ENCODE peak calls at places on chromosome 11, in seven cellular contexts. One of them, this sample, is unnamed.

GRCh38 chr11:75578977-75579376 is 16.9 kb downstream of the SERPINH1 start:
- DNase-seq in K562: no peak
- DNase-seq in H1: no peak
- DNase-seq in SK-N-SH: no peak
- DNase-seq in HepG2: no peak
- DNase-seq in HCT116: no peak
- DNase-seq in GM12878: no peak
- DNase-seq in this sample: no peak

GRCh38 chr11:112380464-112380863 is 119.8 kb upstream of the PLET1 start:
- DNase-seq in K562: no peak
- DNase-seq in H1: no peak
- DNase-seq in SK-N-SH: no peak
- DNase-seq in HepG2: no peak
- DNase-seq in HCT116: no peak
- DNase-seq in GM12878: no peak
- DNase-seq in this sample: no peak

GRCh38 chr11:9525116-9525515 is 48.4 kb upstream of the WEE1 start:
- DNase-seq in K562: no peak
- DNase-seq in H1: no peak
- DNase-seq in SK-N-SH: no peak
- DNase-seq in HepG2: no peak
- DNase-seq in HCT116: no peak
- DNase-seq in GM12878: no peak
- DNase-seq in this sample: no peak

GRCh38 chr11:20647976-20648565 is 21.3 kb upstream of the NELL1 start:
- DNase-seq in K562: peak; percentile 64
- DNase-seq in H1: peak; percentile 79
- DNase-seq in SK-N-SH: peak; percentile 74
- DNase-seq in HepG2: peak; percentile 50
- DNase-seq in HCT116: peak; percentile 37
- DNase-seq in GM12878: peak; percentile 12
- DNase-seq in this sample: peak; percentile 81

GRCh38 chr11:79253280-79253679 is 187.6 kb downstream of the TENM4 start:
- DNase-seq in K562: no peak
- DNase-seq in H1: no peak
- DNase-seq in SK-N-SH: no peak
- DNase-seq in HepG2: no peak
- DNase-seq in HCT116: no peak
- DNase-seq in GM12878: no peak
- DNase-seq in this sample: no peak

GRCh38 chr11:19625438-19625837 is 87.2 kb upstream of the NAV2 start:
- DNase-seq in K562: no peak
- DNase-seq in H1: no peak
- DNase-seq in SK-N-SH: no peak
- DNase-seq in HepG2: no peak
- DNase-seq in HCT116: no peak
- DNase-seq in GM12878: no peak
- DNase-seq in this sample: no peak

GRCh38 chr11:116691779-116692178 is 81.0 kb downstream of the BUD13 start:
- DNase-seq in K562: peak; percentile 86
- DNase-seq in H1: peak; percentile 95
- DNase-seq in SK-N-SH: peak; percentile 91
- DNase-seq in HepG2: peak; percentile 31
- DNase-seq in HCT116: peak; percentile 6
- DNase-seq in GM12878: no peak
- DNase-seq in this sample: peak; percentile 56

GRCh38 chr11:5631426-5631825 is 6.6 kb downstream of the TRIM34 start:
- DNase-seq in K562: no peak
- DNase-seq in H1: no peak
- DNase-seq in SK-N-SH: no peak
- DNase-seq in HepG2: no peak
- DNase-seq in HCT116: no peak
- DNase-seq in GM12878: no peak
- DNase-seq in this sample: no peak

GRCh38 chr11:688681-689080 is 6.3 kb downstream of the DEAF1 start:
- DNase-seq in K562: no peak
- DNase-seq in H1: no peak
- DNase-seq in SK-N-SH: no peak
- DNase-seq in HepG2: no peak
- DNase-seq in HCT116: no peak
- DNase-seq in GM12878: no peak
- DNase-seq in this sample: no peak

GRCh38 chr11:132658696-132659095 is 873.6 kb downstream of the OPCML start:
- DNase-seq in K562: no peak
- DNase-seq in H1: no peak
- DNase-seq in SK-N-SH: no peak
- DNase-seq in HepG2: no peak
- DNase-seq in HCT116: no peak
- DNase-seq in GM12878: no peak
- DNase-seq in this sample: no peak

GRCh38 chr11:67114275-67114896 is 4.7 kb upstream of the KDM2A start:
- DNase-seq in K562: no peak
- DNase-seq in H1: no peak
- DNase-seq in SK-N-SH: no peak
- DNase-seq in HepG2: no peak
- DNase-seq in HCT116: no peak
- DNase-seq in GM12878: no peak
- DNase-seq in this sample: no peak

GRCh38 chr11:32435511-32435946 is at the start of gene WT1:
- DNase-seq in K562: peak; percentile 85
- DNase-seq in H1: peak; percentile 84
- DNase-seq in SK-N-SH: peak; percentile 31
- DNase-seq in HepG2: no peak
- DNase-seq in HCT116: no peak
- DNase-seq in GM12878: no peak
- DNase-seq in this sample: no peak
- TF ChIP-seq JUND in K562: no peak
- TF ChIP-seq JUND in H1: no peak
- TF ChIP-seq JUND in SK-N-SH: no peak
- TF ChIP-seq JUND in HepG2: no peak
- TF ChIP-seq JUND in HCT116: no peak
- TF ChIP-seq JUND in GM12878: no peak
- TF ChIP-seq JUND in this sample: no peak

GRCh38 chr11:7592706-7593105 is 78.9 kb downstream of the PPFIBP2 start:
- DNase-seq in K562: no peak
- DNase-seq in H1: no peak
- DNase-seq in SK-N-SH: no peak
- DNase-seq in HepG2: no peak
- DNase-seq in HCT116: no peak
- DNase-seq in GM12878: no peak
- DNase-seq in this sample: no peak
- TF ChIP-seq JUND in K562: no peak
- TF ChIP-seq JUND in H1: no peak
- TF ChIP-seq JUND in SK-N-SH: no peak
- TF ChIP-seq JUND in HepG2: no peak
- TF ChIP-seq JUND in HCT116: no peak
- TF ChIP-seq JUND in GM12878: no peak
- TF ChIP-seq JUND in this sample: no peak

GRCh38 chr11:34269031-34269430 is 88.8 kb downstream of the ABTB2 start:
- DNase-seq in K562: no peak
- DNase-seq in H1: no peak
- DNase-seq in SK-N-SH: no peak
- DNase-seq in HepG2: no peak
- DNase-seq in HCT116: no peak
- DNase-seq in GM12878: no peak
- DNase-seq in this sample: no peak

GRCh38 chr11:34266090-34266912 is 91.5 kb downstream of the ABTB2 start:
- DNase-seq in K562: no peak
- DNase-seq in H1: no peak
- DNase-seq in SK-N-SH: no peak
- DNase-seq in HepG2: no peak
- DNase-seq in HCT116: no peak
- DNase-seq in GM12878: no peak
- DNase-seq in this sample: no peak

GRCh38 chr11:34266987-34267386 is 90.8 kb downstream of the ABTB2 start:
- DNase-seq in K562: no peak
- DNase-seq in H1: no peak
- DNase-seq in SK-N-SH: no peak
- DNase-seq in HepG2: no peak
- DNase-seq in HCT116: no peak
- DNase-seq in GM12878: no peak
- DNase-seq in this sample: no peak

GRCh38 chr11:34269694-34270245 is 88.0 kb downstream of the ABTB2 start:
- DNase-seq in K562: no peak
- DNase-seq in H1: no peak
- DNase-seq in SK-N-SH: no peak
- DNase-seq in HepG2: no peak
- DNase-seq in HCT116: no peak
- DNase-seq in GM12878: no peak
- DNase-seq in this sample: no peak

DNA sequence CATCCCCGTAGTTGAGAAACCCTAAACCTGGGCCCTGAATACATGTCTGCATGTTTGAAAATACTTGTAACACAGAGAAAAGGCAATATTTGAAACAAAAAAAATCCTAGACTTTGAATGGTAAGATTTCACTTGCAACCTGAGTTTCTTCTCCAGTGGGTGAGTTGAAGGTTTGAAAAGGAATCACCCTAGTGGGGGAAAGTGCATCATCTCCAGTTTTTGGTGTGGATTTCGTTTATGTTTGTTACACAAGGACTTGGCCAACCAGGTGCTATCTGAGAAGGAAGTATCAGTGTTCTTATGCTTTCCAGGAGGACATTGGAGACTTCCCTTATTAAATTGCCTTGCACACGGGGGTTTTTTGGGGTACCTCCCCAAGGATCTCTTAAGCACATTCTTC is 90.4 kb downstream of the ABTB2 start:
- DNase-seq in K562: no peak
- DNase-seq in H1: no peak
- DNase-seq in SK-N-SH: no peak
- DNase-seq in HepG2: no peak
- DNase-seq in HCT116: no peak
- DNase-seq in GM12878: no peak
- DNase-seq in this sample: no peak
- TF ChIP-seq JUND in K562: no peak
- TF ChIP-seq JUND in H1: no peak
- TF ChIP-seq JUND in SK-N-SH: no peak
- TF ChIP-seq JUND in HepG2: no peak
- TF ChIP-seq JUND in HCT116: no peak
- TF ChIP-seq JUND in GM12878: no peak
- TF ChIP-seq JUND in this sample: no peak

GRCh38 chr11:120022617-120023016 is 115.3 kb downstream of the TRIM29 start:
- DNase-seq in K562: no peak
- DNase-seq in H1: no peak
- DNase-seq in SK-N-SH: no peak
- DNase-seq in HepG2: no peak
- DNase-seq in HCT116: no peak
- DNase-seq in GM12878: no peak
- DNase-seq in this sample: no peak

GRCh38 chr11:120023551-120023950 is 114.4 kb downstream of the TRIM29 start:
- DNase-seq in K562: no peak
- DNase-seq in H1: peak; percentile 35
- DNase-seq in SK-N-SH: no peak
- DNase-seq in HepG2: no peak
- DNase-seq in HCT116: no peak
- DNase-seq in GM12878: no peak
- DNase-seq in this sample: no peak

GRCh38 chr11:120023120-120023519 is 114.8 kb downstream of the TRIM29 start:
- DNase-seq in K562: no peak
- DNase-seq in H1: peak; percentile 49
- DNase-seq in SK-N-SH: no peak
- DNase-seq in HepG2: no peak
- DNase-seq in HCT116: no peak
- DNase-seq in GM12878: no peak
- DNase-seq in this sample: no peak

GRCh38 chr11:120024586-120024985 is 113.3 kb downstream of the TRIM29 start:
- DNase-seq in K562: no peak
- DNase-seq in H1: peak; percentile 39
- DNase-seq in SK-N-SH: no peak
- DNase-seq in HepG2: no peak
- DNase-seq in HCT116: no peak
- DNase-seq in GM12878: no peak
- DNase-seq in this sample: no peak

DNA sequence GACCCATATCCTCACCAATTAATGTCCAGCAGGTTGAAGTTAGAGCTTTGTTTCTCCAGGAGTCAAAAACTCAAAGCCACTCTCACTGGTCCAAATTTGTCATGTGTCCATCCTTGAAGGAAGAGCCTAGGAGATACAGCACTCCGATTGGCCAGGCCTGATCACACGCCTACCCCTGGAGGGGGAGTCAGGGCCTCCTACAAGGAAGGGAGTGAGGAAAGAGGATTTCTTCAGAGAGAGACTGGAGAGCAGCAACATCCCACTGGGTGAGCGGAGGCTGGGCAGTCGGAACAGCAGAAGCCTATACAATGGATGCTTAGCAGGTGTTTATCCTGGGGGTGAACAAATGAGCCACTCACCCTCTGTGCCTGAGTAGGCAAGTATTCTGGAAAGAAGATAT is 113.9 kb downstream of the TRIM29 start:
- DNase-seq in K562: no peak
- DNase-seq in H1: peak; percentile 46
- DNase-seq in SK-N-SH: no peak
- DNase-seq in HepG2: no peak
- DNase-seq in HCT116: no peak
- DNase-seq in GM12878: no peak
- DNase-seq in this sample: no peak
- TF ChIP-seq JUND in K562: no peak
- TF ChIP-seq JUND in H1: no peak
- TF ChIP-seq JUND in SK-N-SH: no peak
- TF ChIP-seq JUND in HepG2: no peak
- TF ChIP-seq JUND in HCT116: no peak
- TF ChIP-seq JUND in GM12878: no peak
- TF ChIP-seq JUND in this sample: no peak